ENCODE peak calls at places on chromosomes 11 and 22, in six cellular contexts. S is stomach, H is breast epithelium, D is spleen, N is sigmoid colon, V is GM12892. B is an unnamed sample.

GRCh38 chr11:64593156-64594105 is 2.4 kb downstream of the SLC22A12 start:
- DNase-seq in S (no peak), H (no peak), D (peak), N (no peak), V (no peak), B (no peak)

GRCh38 chr11:110470716-110471115 is 41.0 kb downstream of the FDX1 start:
- DNase-seq in S (no peak), H (no peak), D (no peak), N (no peak), V (no peak), B (no peak)

GRCh38 chr11:27720277-27720830 is 20.1 kb upstream of the BDNF start:
- DNase-seq in S (no peak), H (no peak), D (no peak), N (no peak), V (no peak), B (no peak)

GRCh38 chr11:64313491-64314145 is 3.7 kb downstream of the TRMT112 start:
- DNase-seq in S (no peak), H (no peak), D (peak), N (peak), V (no peak), B (no peak)

GRCh38 chr11:2270322-2271076 is at the start of gene ASCL2:
- DNase-seq in S (peak), H (peak), D (peak), N (no peak), V (no peak), B (no peak)

GRCh38 chr11:44915621-44916020 is 35.1 kb downstream of the TP53I11 start:
- DNase-seq in S (no peak), H (no peak), D (peak), N (no peak), V (no peak), B (no peak)

GRCh38 chr22:30910358-30910757 is 58.2 kb downstream of the MORC2 start:
- DNase-seq in S (no peak), H (no peak), D (no peak), N (peak), V (no peak), B (no peak)

GRCh38 chr22:46661221-46661851 is 41.1 kb downstream of the GRAMD4 start:
- DNase-seq in S (no peak), H (peak), D (no peak), N (no peak), V (no peak), B (peak)

GRCh38 chr11:116536416-116536815 is 236.4 kb downstream of the BUD13 start:
- DNase-seq in S (peak), H (no peak), D (no peak), N (peak), V (no peak), B (no peak)

GRCh38 chr11:107018274-107018901 is at the start of gene GUCY1A2:
- DNase-seq in S (no peak), H (no peak), D (peak), N (peak), V (peak), B (peak)

GRCh38 chr11:22084564-22084963 is 108.3 kb upstream of the ANO5 start:
- DNase-seq in S (no peak), H (no peak), D (no peak), N (no peak), V (no peak), B (no peak)

DNA sequence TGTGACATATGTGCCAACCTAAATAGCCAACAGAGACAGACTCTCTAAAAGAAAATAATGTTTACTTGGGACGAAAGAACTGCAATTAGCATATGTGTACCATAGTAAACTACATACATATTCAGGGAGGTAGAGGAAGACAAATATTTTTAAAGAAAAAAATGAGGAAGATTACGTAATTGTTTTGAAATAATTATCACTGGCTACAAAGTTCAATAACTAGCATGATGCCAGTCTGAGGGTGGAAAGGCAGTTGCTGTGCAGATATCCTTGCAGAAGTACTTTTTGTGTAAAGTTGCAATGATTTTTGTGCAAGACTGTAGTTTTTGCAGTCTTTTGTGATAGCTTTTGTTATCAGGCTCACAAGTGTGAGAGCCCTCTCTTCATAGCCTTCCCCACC is 103.3 kb upstream of the ANO5 start:
- DNase-seq in S (no peak), H (no peak), D (no peak), N (no peak), V (no peak), B (no peak)
- TF ChIP-seq POLR2A in S (no peak), H (no peak), D (no peak), N (no peak), V (no peak), B (no peak)

GRCh38 chr11:10858505-10859360 is 880 bp upstream of the ZBED5 start:
- DNase-seq in S (peak), H (peak), D (peak), N (peak), V (no peak), B (peak)
- TF ChIP-seq POLR2AphosphoS5 in S (no peak), H (no peak), D (no peak), N (no peak), V (no peak), B (no peak)

GRCh38 chr11:3902441-3902840 is 47.0 kb downstream of the STIM1 start:
- DNase-seq in S (peak), H (no peak), D (no peak), N (no peak), V (no peak), B (no peak)
- TF ChIP-seq POLR2A in S (no peak), H (no peak), D (no peak), N (no peak), V (no peak), B (no peak)

GRCh38 chr11:13332124-13332523 is 54.5 kb downstream of the BMAL1 start:
- DNase-seq in S (no peak), H (no peak), D (no peak), N (no peak), V (no peak), B (no peak)
- TF ChIP-seq POLR2AphosphoS5 in S (no peak), H (no peak), D (no peak), N (no peak), V (no peak), B (no peak)

GRCh38 chr11:85663781-85664560 is 958 bp downstream of the CREBZF start:
- DNase-seq in S (peak), H (peak), D (peak), N (peak), V (peak), B (peak)
- TF ChIP-seq POLR2A in S (no peak), H (no peak), D (no peak), N (no peak), V (peak), B (peak)

DNA sequence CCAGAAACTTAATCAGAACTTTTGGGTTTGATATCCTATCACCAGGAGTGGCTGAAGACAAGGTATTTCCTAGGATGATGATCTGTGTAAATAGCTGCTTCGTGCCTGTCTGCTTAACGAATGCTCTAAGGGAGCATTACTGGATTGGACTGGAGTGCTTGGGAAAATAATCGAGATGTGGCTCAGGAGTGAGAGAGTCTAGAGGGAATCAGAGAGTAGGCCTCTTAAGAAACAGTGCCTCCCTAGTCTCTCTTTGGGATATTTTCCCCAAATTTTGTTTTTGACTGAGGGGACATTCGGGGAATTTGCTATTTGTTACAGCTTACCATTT is 2.5 kb downstream of the MAML2 start:
- DNase-seq in S (no peak), H (no peak), D (no peak), N (no peak), V (no peak), B (no peak)
- TF ChIP-seq POLR2AphosphoS5 in S (no peak), H (no peak), D (no peak), N (no peak), V (no peak), B (peak)

B was measured in prostate gland.